ENCODE peak calls at places on chromosome 7, in seven cellular contexts. Z, O, V, F, I, L and T are unnamed samples.

GRCh38 chr7:121083138-121083789 is 94.8 kb downstream of the CPED1 start:
- DNase-seq in Z (no peak), O (no peak), V (no peak), F (peak), I (peak), L (peak), T (no peak)

GRCh38 chr7:88789480-88790064 is 6.0 kb downstream of the TEX47 start:
- DNase-seq in Z (no peak), O (no peak), V (no peak), F (peak), I (peak), L (peak), T (no peak)

GRCh38 chr7:30062587-30062986 is 34.4 kb downstream of the PLEKHA8 start:
- DNase-seq in Z (no peak), O (no peak), V (no peak), F (peak), I (peak), L (peak), T (no peak)

GRCh38 chr7:6248581-6248980 is 23.8 kb downstream of the CYTH3 start:
- DNase-seq in Z (no peak), O (peak), V (no peak), F (peak), I (peak), L (peak), T (no peak)

GRCh38 chr7:106865130-106866115 is at the start of gene PIK3CG:
- DNase-seq in Z (peak), O (no peak), V (no peak), F (no peak), I (no peak), L (no peak), T (no peak)

GRCh38 chr7:92645114-92645497 is 54.9 kb upstream of the FAM133B start:
- DNase-seq in Z (no peak), O (no peak), V (no peak), F (no peak), I (no peak), L (no peak), T (no peak)

GRCh38 chr7:74173074-74173473 is 1.1 kb upstream of the EIF4H start:
- DNase-seq in Z (peak), O (peak), V (peak), F (no peak), I (peak), L (no peak), T (peak)

GRCh38 chr7:85102813-85103350 is 84.0 kb downstream of the SEMA3D start:
- DNase-seq in Z (no peak), O (no peak), V (no peak), F (peak), I (no peak), L (peak), T (no peak)

GRCh38 chr7:7857143-7857583 is 111.4 kb upstream of the GLCCI1 start:
- DNase-seq in Z (no peak), O (peak), V (no peak), F (no peak), I (no peak), L (no peak), T (no peak)

GRCh38 chr7:86469680-86470295 is 173.9 kb upstream of the GRM3 start:
- DNase-seq in Z (peak), O (peak), V (peak), F (peak), I (peak), L (peak), T (peak)

GRCh38 chr7:70736715-70737460 is 395.1 kb upstream of the GALNT17 start:
- DNase-seq in Z (no peak), O (no peak), V (no peak), F (peak), I (peak), L (peak), T (no peak)

GRCh38 chr7:153457796-153458195 is 594.4 kb upstream of the DPP6 start:
- DNase-seq in Z (no peak), O (no peak), V (no peak), F (no peak), I (no peak), L (no peak), T (no peak)

GRCh38 chr7:26083113-26083512 is 68.9 kb upstream of the NFE2L3 start:
- DNase-seq in Z (no peak), O (no peak), V (no peak), F (peak), I (peak), L (no peak), T (no peak)

GRCh38 chr7:20776942-20777341 is 9.7 kb downstream of the SP8 start:
- DNase-seq in Z (no peak), O (no peak), V (peak), F (no peak), I (no peak), L (no peak), T (no peak)

GRCh38 chr7:20777377-20778062 is 9.2 kb downstream of the SP8 start:
- DNase-seq in Z (no peak), O (no peak), V (no peak), F (no peak), I (no peak), L (no peak), T (no peak)

GRCh38 chr7:20779041-20779440 is 7.6 kb downstream of the SP8 start:
- DNase-seq in Z (no peak), O (no peak), V (peak), F (no peak), I (no peak), L (no peak), T (no peak)

GRCh38 chr7:20776214-20776875 is 10.3 kb downstream of the SP8 start:
- DNase-seq in Z (no peak), O (peak), V (peak), F (no peak), I (no peak), L (no peak), T (peak)

DNA sequence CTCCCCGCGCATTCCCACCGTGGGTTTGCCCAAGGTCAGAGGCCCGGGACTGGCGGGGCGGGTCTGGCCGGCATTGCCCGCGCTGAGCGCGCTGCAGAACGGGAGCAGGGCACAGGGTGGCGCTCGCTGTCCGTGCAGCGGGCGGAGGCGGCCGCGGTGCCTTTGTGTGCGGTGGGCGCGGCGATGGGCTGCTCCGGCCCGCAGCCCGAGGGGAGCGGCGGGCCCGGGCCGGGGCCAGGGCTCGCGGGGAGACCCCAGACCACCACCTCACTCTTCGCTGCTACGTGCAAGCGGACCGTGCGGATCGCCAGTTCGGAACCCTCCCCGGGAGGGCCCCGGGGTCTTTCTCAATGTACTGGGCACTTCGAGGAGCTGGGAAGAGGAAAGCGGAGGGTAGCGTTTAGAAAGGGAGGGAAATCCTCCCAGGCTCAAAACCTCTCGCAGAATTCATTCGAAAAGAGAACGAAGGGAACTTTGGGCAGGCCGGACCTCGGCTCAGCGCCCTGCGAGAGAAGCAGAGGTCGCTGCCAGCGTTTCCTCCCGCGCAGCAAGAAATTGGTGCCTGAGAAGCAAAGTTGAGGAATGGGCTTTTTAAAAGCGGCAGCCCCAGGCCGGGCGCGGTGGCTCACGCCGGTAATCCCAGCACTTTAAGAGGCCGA is 8.5 kb downstream of the SP8 start:
- DNase-seq in Z (peak), O (peak), V (peak), F (no peak), I (peak), L (no peak), T (peak)
- TF ChIP-seq CTCF in Z (peak), O (peak), V (peak), F (peak), I (peak), L (peak), T (peak)

GRCh38 chr7:130381468-130382312 is 1.4 kb downstream of the CPA1 start:
- DNase-seq in Z (no peak), O (no peak), V (peak), F (no peak), I (no peak), L (no peak), T (no peak)
- TF ChIP-seq CTCF in Z (no peak), O (no peak), V (peak), F (no peak), I (no peak), L (no peak), T (no peak)

GRCh38 chr7:1569833-1570632 is at the start of gene PSMG3:
- DNase-seq in Z (peak), O (peak), V (peak), F (peak), I (peak), L (peak), T (peak)
- TF ChIP-seq CTCF in Z (no peak), O (no peak), V (peak), F (peak), I (peak), L (peak), T (peak)

DNA sequence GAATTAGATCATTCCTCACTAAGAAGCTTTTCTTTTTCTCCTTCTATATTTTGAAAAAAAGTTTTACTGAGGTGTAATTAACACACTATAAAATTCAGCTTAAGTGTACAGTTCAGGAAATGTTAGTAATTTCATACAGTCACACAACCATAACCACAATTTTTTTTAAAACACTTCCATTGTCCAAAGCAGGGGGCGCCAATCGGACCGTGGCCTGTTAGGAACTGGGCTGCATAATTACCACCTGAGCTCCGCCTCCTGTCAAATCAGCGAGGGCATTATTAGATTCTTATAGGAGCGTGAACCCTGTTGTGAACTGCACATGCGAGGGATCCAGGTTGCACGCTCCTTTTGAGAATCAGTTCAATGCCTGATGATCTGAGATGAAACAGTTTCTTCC is 427.1 kb downstream of the TFEC start:
- DNase-seq in Z (no peak), O (no peak), V (no peak), F (no peak), I (no peak), L (no peak), T (no peak)
- TF ChIP-seq CTCF in Z (no peak), O (peak), V (peak), F (no peak), I (no peak), L (no peak), T (peak)